ENCODE peak calls at places on chromosomes 13 and 19, in four cellular contexts. N is mucosa of gallbladder, E is OCI-M1, S is DMS153. Q is an unnamed sample.

GRCh38 chr13:111011899-111012298 is 97.0 kb upstream of the ANKRD10 start:
- DNase-seq in N (no peak), E (peak), S (no peak), Q (no peak)

GRCh38 chr13:94309997-94310842 is 169.3 kb downstream of the DCT start:
- DNase-seq in N (no peak), E (no peak), S (no peak), Q (no peak)

GRCh38 chr19:43412441-43412840 is 2.2 kb upstream of the TEX101 start:
- DNase-seq in N (no peak), E (no peak), S (no peak), Q (no peak)

GRCh38 chr13:74919914-74920313 is 562.1 kb downstream of the TBC1D4 start:
- DNase-seq in N (no peak), E (peak), S (no peak), Q (no peak)

GRCh38 chr13:100490692-100491091 is 97.9 kb downstream of the GGACT start:
- DNase-seq in N (no peak), E (no peak), S (peak), Q (no peak)

GRCh38 chr19:47713046-47714021 is at the start of gene EHD2:
- DNase-seq in N (peak), E (no peak), S (no peak), Q (peak)

GRCh38 chr19:33627526-33627925 is 5.8 kb downstream of the CHST8 start:
- DNase-seq in N (no peak), E (no peak), S (no peak), Q (no peak)

GRCh38 chr13:65293530-65294198 is 1936.5 kb downstream of the PCDH9 start:
- DNase-seq in N (no peak), E (no peak), S (no peak), Q (no peak)

GRCh38 chr13:27853345-27853744 is 61.1 kb downstream of the GSX1 start:
- DNase-seq in N (no peak), E (no peak), S (no peak), Q (no peak)

GRCh38 chr19:23283925-23284324 is 33.7 kb upstream of the ZNF724 start:
- DNase-seq in N (peak), E (peak), S (no peak), Q (peak)

GRCh38 chr19:48815870-48816501 is 5.2 kb upstream of the BCAT2 start:
- DNase-seq in N (no peak), E (peak), S (peak), Q (no peak)

GRCh38 chr13:76828316-76828741 is 57.9 kb downstream of the KCTD12 start:
- DNase-seq in N (no peak), E (no peak), S (no peak), Q (no peak)

GRCh38 chr19:53870485-53870844 is 2.8 kb downstream of the MYADM start:
- DNase-seq in N (peak), E (peak), S (no peak), Q (no peak)

GRCh38 chr13:29909975-29910674 is 59.7 kb upstream of the UBL3 start:
- DNase-seq in N (no peak), E (no peak), S (no peak), Q (no peak)

GRCh38 chr19:1133471-1133929 is 29.7 kb downstream of the GPX4 start:
- DNase-seq in N (peak), E (peak), S (no peak), Q (peak)

GRCh38 chr19:14031719-14032480 is at the start of gene IL27RA:
- DNase-seq in N (peak), E (peak), S (no peak), Q (peak)

Q was measured in ureter.